ENCODE peak calls at places on chromosomes 12 and 14, in seven cellular contexts. I is NCI-H1105 treated with DMSO at 0.1 percent for 48 hours, K is GM04504, L is A549, V is neural crest cell, X is AG10803, U is amniotic stem cell. Q is an unnamed sample.

GRCh38 chr12:89559753-89560152 is 33.9 kb upstream of the POC1B start:
- DNase-seq in K (no peak), U (no peak), X (no peak), V (no peak), I (no peak), L (no peak), Q (no peak)

GRCh38 chr12:91361864-91362263 is 179.2 kb upstream of the DCN start:
- DNase-seq in I (peak), L (peak), K (no peak), U (peak), V (no peak), X (peak), Q (peak)

GRCh38 chr12:42407306-42407705 is 81.3 kb downstream of the PPHLN1 start:
- DNase-seq in V (no peak), X (peak), K (no peak), U (no peak), L (no peak), I (no peak), Q (no peak)

GRCh38 chr12:4855121-4855924 is 54.4 kb upstream of the KCNA1 start:
- DNase-seq in K (peak), I (peak), L (peak), X (peak), V (peak), U (peak), Q (peak)

GRCh38 chr12:122878780-122879612 is 16.9 kb downstream of the VPS37B start:
- DNase-seq in V (no peak), K (no peak), X (no peak), L (no peak), U (no peak), I (no peak), Q (no peak)

GRCh38 chr12:130236421-130236820 is 74.2 kb downstream of the FZD10 start:
- DNase-seq in K (no peak), I (no peak), X (no peak), V (no peak), U (no peak), L (no peak), Q (no peak)

GRCh38 chr14:50835280-50835679 is 4.3 kb upstream of the NIN start:
- DNase-seq in V (no peak), L (no peak), U (no peak), I (no peak), K (no peak), X (peak), Q (no peak)

GRCh38 chr12:46237381-46238045 is 31.3 kb downstream of the SLC38A1 start:
- DNase-seq in U (no peak), K (no peak), V (no peak), I (no peak), L (no peak), X (no peak), Q (no peak)

GRCh38 chr12:112419269-112420133 is 754 bp downstream of the PTPN11 start:
- DNase-seq in V (no peak), U (peak), I (no peak), K (peak), X (peak), L (peak), Q (peak)

GRCh38 chr12:109777544-109777943 is 55.7 kb downstream of the TRPV4 start:
- DNase-seq in X (peak), U (no peak), I (peak), L (peak), V (no peak), K (peak), Q (no peak)

GRCh38 chr12:42704340-42704739 is 114.8 kb upstream of the PRICKLE1 start:
- DNase-seq in L (no peak), I (no peak), K (peak), U (no peak), X (no peak), V (no peak), Q (no peak)

GRCh38 chr12:123714302-123714627 is 2.1 kb downstream of the ATP6V0A2 start:
- DNase-seq in V (no peak), I (no peak), X (no peak), K (no peak), L (no peak), U (no peak), Q (no peak)

GRCh38 chr14:103657466-103657865 is 28.5 kb downstream of the KLC1 start:
- DNase-seq in U (peak), L (no peak), I (no peak), X (peak), V (no peak), K (peak), Q (no peak)

GRCh38 chr12:117047810-117048584 is 51.2 kb downstream of the TESC start:
- DNase-seq in L (no peak), V (no peak), U (no peak), K (peak), I (no peak), X (peak), Q (no peak)

GRCh38 chr12:63045020-63045860 is 105.8 kb downstream of the AVPR1A start:
- DNase-seq in L (no peak), X (peak), K (no peak), V (no peak), U (peak), I (no peak), Q (no peak)

GRCh38 chr14:93430889-93431670 is at the start of gene UNC79:
- DNase-seq in I (peak), X (no peak), L (no peak), U (no peak), K (no peak), V (peak), Q (peak)

GRCh38 chr14:58298477-58298879 is at the start of gene ARID4A:
- DNase-seq in X (peak), L (no peak), K (no peak), U (no peak), V (peak), I (no peak), Q (no peak)

GRCh38 chr14:100131181-100131580 is 28.3 kb downstream of the DEGS2 start:
- DNase-seq in U (no peak), L (no peak), V (no peak), I (no peak), X (no peak), K (no peak), Q (no peak)

GRCh38 chr12:116018282-116018681 is 259.2 kb downstream of the MED13L start:
- DNase-seq in X (no peak), K (no peak), I (no peak), V (no peak), U (no peak), L (no peak), Q (no peak)

GRCh38 chr12:98754095-98754494 is 109.0 kb downstream of the APAF1 start:
- DNase-seq in V (no peak), U (peak), L (peak), X (peak), K (peak), I (no peak), Q (no peak)

GRCh38 chr12:32155911-32156585 is 49.4 kb downstream of the BICD1 start:
- DNase-seq in X (no peak), L (no peak), V (no peak), U (no peak), I (peak), K (no peak), Q (no peak)

GRCh38 chr14:29310757-29311156 is 544.2 kb downstream of the FOXG1 start:
- DNase-seq in X (peak), L (no peak), K (peak), U (peak), I (no peak), V (no peak), Q (no peak)

GRCh38 chr14:22218729-22219128 is 370.3 kb downstream of the DAD1 start:
- DNase-seq in K (no peak), V (no peak), U (no peak), I (no peak), L (no peak), X (no peak), Q (no peak)